ENCODE peak calls at places on chromosome 21, in seven cellular contexts. Z is breast epithelium; W is psoas muscle; D is uterus; T is left ventricle myocardium inferior; G is coronary artery; L is effector memory CD4-positive, alpha-beta T cell. C is an unnamed sample.

GRCh38 chr21:45830221-45830640 is 151.3 kb upstream of the COL6A1 start:
- DNase-seq in Z (no peak), W (no peak), D (no peak), T (no peak), G (no peak), L (no peak), C (no peak)

GRCh38 chr21:45790427-45790826 is 146.9 kb downstream of the PCBP3 start:
- DNase-seq in Z (no peak), W (no peak), D (no peak), T (no peak), G (no peak), L (no peak), C (no peak)

GRCh38 chr21:41821756-41822431 is 55.0 kb upstream of the RIPK4 start:
- DNase-seq in Z (peak; percentile 33), W (no peak), D (no peak), T (no peak), G (no peak), L (no peak), C (no peak)

GRCh38 chr21:41836166-41837015 is 42.8 kb downstream of the PRDM15 start:
- DNase-seq in Z (no peak), W (no peak), D (no peak), T (no peak), G (no peak), L (no peak), C (no peak)

GRCh38 chr21:39366563-39366962 is 17.7 kb upstream of the HMGN1 start:
- DNase-seq in Z (no peak), W (no peak), D (no peak), T (no peak), G (no peak), L (no peak), C (no peak)

GRCh38 chr21:43343992-43344886 is 82.7 kb downstream of the SIK1 start:
- DNase-seq in Z (peak; percentile 79), W (no peak), D (no peak), T (no peak), G (no peak), L (no peak), C (no peak)

GRCh38 chr21:44093761-44094160 is 13.4 kb upstream of the PWP2 start:
- DNase-seq in Z (no peak), W (no peak), D (no peak), T (no peak), G (peak; percentile 64), L (no peak), C (no peak)

GRCh38 chr21:42664614-42665013 is 11.2 kb downstream of the PDE9A start:
- DNase-seq in Z (no peak), W (no peak), D (no peak), T (no peak), G (no peak), L (no peak), C (no peak)

GRCh38 chr21:26679299-26679698 is 106.2 kb upstream of the CYYR1 start:
- DNase-seq in Z (no peak), W (no peak), D (no peak), T (no peak), G (no peak), L (no peak), C (no peak)

GRCh38 chr21:33751120-33751519 is 108.8 kb downstream of the ITSN1 start:
- DNase-seq in Z (no peak), W (no peak), D (no peak), T (no peak), G (no peak), L (no peak), C (no peak)

GRCh38 chr21:43300496-43301423 is 126.2 kb downstream of the SIK1 start:
- DNase-seq in Z (no peak), W (peak; percentile 25), D (no peak), T (peak; percentile 63), G (no peak), L (no peak), C (no peak)

GRCh38 chr21:33396436-33396835 is 6.8 kb upstream of the IFNGR2 start:
- DNase-seq in Z (no peak), W (no peak), D (no peak), T (no peak), G (no peak), L (no peak), C (no peak)

GRCh38 chr21:26835027-26835713 is 10.0 kb downstream of the ADAMTS1 start:
- DNase-seq in Z (no peak), W (no peak), D (no peak), T (no peak), G (no peak), L (no peak), C (no peak)

GRCh38 chr21:46253610-46254124 is 25.1 kb upstream of the LSS start:
- DNase-seq in Z (no peak), W (no peak), D (no peak), T (no peak), G (no peak), L (peak; percentile 8), C (no peak)

GRCh38 chr21:27476696-27477095 is 509.8 kb upstream of the ADAMTS5 start:
- DNase-seq in Z (no peak), W (no peak), D (no peak), T (no peak), G (no peak), L (no peak), C (no peak)

GRCh38 chr21:31234936-31235335 is 109.1 kb downstream of the TIAM1 start:
- DNase-seq in Z (no peak), W (no peak), D (no peak), T (no peak), G (no peak), L (no peak), C (no peak)

GRCh38 chr21:14943636-14944035 is 121.2 kb downstream of the NRIP1 start:
- DNase-seq in Z (no peak), W (no peak), D (no peak), T (no peak), G (no peak), L (no peak), C (no peak)

GRCh38 chr21:42833859-42834729 is 45.2 kb downstream of the WDR4 start:
- DNase-seq in Z (peak; percentile 47), W (no peak), D (no peak), T (no peak), G (peak; percentile 52), L (no peak), C (no peak)

DNA sequence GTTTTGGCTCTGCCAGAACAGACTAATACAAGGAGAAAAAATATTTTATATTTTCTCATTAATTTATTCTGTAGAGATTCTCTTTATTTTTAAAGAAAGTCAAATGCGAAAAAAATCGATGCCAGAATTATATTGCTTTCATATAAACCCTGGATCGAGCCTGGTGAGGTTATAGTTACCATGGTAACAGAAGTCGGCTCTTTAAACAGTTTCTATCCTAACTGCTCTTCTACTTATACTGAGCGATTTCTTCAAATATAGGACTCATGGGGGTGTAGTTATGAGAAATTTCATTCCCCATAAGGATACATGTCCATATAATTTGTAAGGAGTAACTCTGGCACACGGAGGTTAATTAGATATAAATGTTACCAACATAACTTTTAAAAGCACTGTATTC is 973.5 kb upstream of the NCAM2 start:
- DNase-seq in Z (no peak), W (no peak), D (no peak), T (no peak), G (no peak), L (no peak), C (no peak)
- H3K27ac ChIP-seq in Z (no peak overlapping the region), W (no peak overlapping the region), D (no peak overlapping the region), T (no peak overlapping the region), G (no peak overlapping the region), L (no peak overlapping the region), C (no peak overlapping the region)

GRCh38 chr21:16792155-16792554 is 720.7 kb upstream of the CXADR start:
- DNase-seq in Z (no peak), W (no peak), D (no peak), T (no peak), G (no peak), L (no peak), C (no peak)

GRCh38 chr21:16789636-16790035 is 723.2 kb upstream of the CXADR start:
- DNase-seq in Z (no peak), W (no peak), D (no peak), T (no peak), G (no peak), L (no peak), C (no peak)

GRCh38 chr21:16800536-16800935 is 712.3 kb upstream of the CXADR start:
- DNase-seq in Z (no peak), W (no peak), D (no peak), T (no peak), G (no peak), L (no peak), C (no peak)

GRCh38 chr21:16797530-16797929 is 715.3 kb upstream of the CXADR start:
- DNase-seq in Z (no peak), W (no peak), D (no peak), T (no peak), G (no peak), L (no peak), C (no peak)

DNA sequence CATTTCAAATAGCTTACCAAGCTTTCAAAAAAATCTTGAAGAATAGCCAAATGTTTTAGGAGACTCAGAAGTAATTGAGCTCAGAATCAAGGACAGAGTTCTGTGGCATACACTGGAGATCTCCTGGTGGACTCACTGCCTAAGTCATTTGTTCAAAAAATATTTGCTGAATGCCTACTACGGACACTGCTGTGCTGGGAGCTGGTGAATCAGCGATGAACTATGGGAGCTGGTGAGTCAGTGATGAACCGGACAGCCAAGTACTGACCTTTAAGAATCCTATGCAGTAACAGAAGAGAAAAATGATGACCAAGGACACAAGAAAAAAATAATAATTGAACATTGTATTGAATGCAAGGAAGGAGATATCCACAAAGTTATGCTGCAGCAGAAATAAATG is 717.9 kb upstream of the CXADR start:
- DNase-seq in Z (no peak), W (peak; percentile 26), D (peak; percentile 40), T (no peak), G (no peak), L (no peak), C (no peak)
- H3K27ac ChIP-seq in Z (no peak overlapping the region), W (no peak overlapping the region), D (no peak overlapping the region), T (no peak overlapping the region), G (no peak overlapping the region), L (no peak overlapping the region), C (no peak overlapping the region)

GRCh38 chr21:16258834-16259611 is 529.2 kb downstream of the USP25 start:
- DNase-seq in Z (no peak), W (no peak), D (no peak), T (no peak), G (no peak), L (no peak), C (no peak)
- H3K27ac ChIP-seq in Z (no peak overlapping the region), W (peak overlapping the region; percentile 82), D (no peak overlapping the region), T (no peak overlapping the region), G (no peak overlapping the region), L (no peak overlapping the region), C (no peak overlapping the region)

GRCh38 chr21:37737996-37738395 is 178.3 kb downstream of the KCNJ6 start:
- DNase-seq in Z (no peak), W (no peak), D (no peak), T (no peak), G (no peak), L (no peak), C (no peak)
- H3K27ac ChIP-seq in Z (no peak overlapping the region), W (no peak overlapping the region), D (no peak overlapping the region), T (peak overlapping the region; percentile 21), G (peak overlapping the region; percentile 82), L (no peak overlapping the region), C (peak overlapping the region; percentile 42)

C was measured in ascending aorta.